ENCODE peak calls at places on chromosomes 4 and X, in four cellular contexts. M is thyroid gland, N is uterus, W is foreskin fibroblast. U is an unnamed sample.

GRCh38 chr4:4541661-4542570 is at the start of gene STX18:
- DNase-seq in M (peak), N (peak), W (peak), U (peak)

GRCh38 chr4:13966241-13967195 is 339.0 kb upstream of the BOD1L1 start:
- DNase-seq in M (no peak), N (no peak), W (peak), U (no peak)

GRCh38 chr4:121070696-121071639 is 1.4 kb downstream of the NDNF start:
- DNase-seq in M (peak), N (no peak), W (peak), U (peak)

GRCh38 chr4:15420642-15421041 is 7.2 kb upstream of the C1QTNF7 start:
- DNase-seq in M (no peak), N (no peak), W (peak), U (no peak)

GRCh38 chrX:153946910-153947769 is 2.7 kb upstream of the RENBP start:
- DNase-seq in M (peak), N (no peak), W (peak), U (peak)

GRCh38 chr4:113695328-113696169 is 66.0 kb downstream of the CAMK2D start:
- DNase-seq in M (no peak), N (no peak), W (no peak), U (no peak)

GRCh38 chr4:40197879-40198689 is 1.3 kb downstream of the RHOH start:
- DNase-seq in M (no peak), N (no peak), W (no peak), U (no peak)

GRCh38 chr4:169103966-169104412 is 93.9 kb upstream of the CBR4 start:
- DNase-seq in M (peak), N (no peak), W (no peak), U (no peak)

GRCh38 chr4:81030061-81030616 is 369 bp upstream of the BMP3 start:
- DNase-seq in M (no peak), N (no peak), W (no peak), U (no peak)

DNA sequence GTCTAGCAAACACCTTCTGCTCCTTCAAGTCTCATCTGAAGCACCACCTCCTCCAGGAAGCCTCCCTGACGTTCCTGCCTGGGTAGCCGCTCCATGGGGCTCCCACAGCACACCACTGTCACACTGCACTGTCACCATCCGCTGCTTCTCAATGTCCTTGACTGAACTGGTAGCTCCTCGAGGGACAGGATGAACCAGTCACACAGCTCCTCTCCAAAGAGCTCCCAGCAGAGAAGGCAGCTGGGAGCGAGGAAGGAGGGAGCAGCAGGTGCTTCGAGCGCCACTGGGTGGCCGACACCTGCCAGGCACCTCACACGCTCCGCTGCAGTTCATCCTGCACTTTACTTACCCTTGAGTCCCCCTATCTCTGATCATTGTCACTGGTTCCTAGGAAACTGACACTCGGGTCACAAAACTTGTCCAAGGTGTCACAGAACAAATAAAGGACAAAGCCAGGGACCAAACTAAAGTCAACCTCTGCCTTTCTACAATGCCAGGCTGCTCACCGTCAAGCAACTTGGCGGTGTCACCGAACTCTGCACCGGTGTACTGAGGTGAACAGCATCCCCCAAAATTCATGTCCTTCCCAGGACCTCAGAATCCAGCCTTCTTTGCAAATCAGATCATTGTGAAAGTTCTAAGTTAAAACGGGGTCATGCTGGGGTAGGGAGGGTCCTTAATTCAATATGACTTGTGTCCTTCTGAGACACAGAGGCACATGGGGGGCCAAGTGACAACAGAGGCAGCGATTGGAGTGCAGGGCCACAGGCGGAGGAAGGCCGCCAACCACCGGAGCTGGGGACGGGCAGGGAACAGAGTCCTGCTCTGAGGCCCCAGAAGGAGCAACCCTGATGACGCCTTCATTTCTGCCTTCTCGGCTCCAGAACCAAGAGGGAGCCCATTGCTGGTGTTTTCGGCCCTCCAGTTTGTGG is 5.5 kb upstream of the S100P start:
- DNase-seq in M (no peak), N (no peak), W (no peak), U (no peak)
- H3K4me3 ChIP-seq in M (no peak), N (no peak), W (no peak), U (no peak)

GRCh38 chr4:118268780-118269179 is 84.0 kb downstream of the PRSS12 start:
- DNase-seq in M (no peak), N (no peak), W (no peak), U (no peak)

GRCh38 chr4:118270492-118270891 is 82.3 kb downstream of the PRSS12 start:
- DNase-seq in M (no peak), N (no peak), W (no peak), U (no peak)

GRCh38 chr4:118264096-118264495 is 88.7 kb downstream of the PRSS12 start:
- DNase-seq in M (no peak), N (no peak), W (no peak), U (no peak)

GRCh38 chr4:118265312-118266144 is 87.3 kb downstream of the PRSS12 start:
- DNase-seq in M (peak), N (no peak), W (no peak), U (no peak)
- H3K4me3 ChIP-seq in M (peak), N (peak), W (peak), U (peak)

GRCh38 chr4:31617667-31618066 is 897.5 kb downstream of the PCDH7 start:
- DNase-seq in M (no peak), N (no peak), W (no peak), U (no peak)

GRCh38 chr4:31613946-31614623 is 893.9 kb downstream of the PCDH7 start:
- DNase-seq in M (no peak), N (no peak), W (no peak), U (no peak)
- H3K4me3 ChIP-seq in M (no peak), N (no peak), W (no peak), U (no peak)

GRCh38 chr4:184514121-184514988 is 40.0 kb upstream of the IRF2 start:
- DNase-seq in M (peak), N (peak), W (peak), U (peak)
- H3K4me3 ChIP-seq in M (no peak), N (no peak), W (peak), U (no peak)

GRCh38 chrX:19865567-19866363 is 21.6 kb downstream of the SH3KBP1 start:
- DNase-seq in M (no peak), N (no peak), W (no peak), U (peak)
- H3K4me3 ChIP-seq in M (no peak), N (no peak), W (no peak), U (no peak)